ENCODE peak calls at places on chromosomes 1 and 21, in nine cellular contexts. I is heart left ventricle; D is prostate gland; A is ovary; M is IMR-90; P is stomach; Y is CD8-positive, alpha-beta T cell; W is A549; K is body of pancreas. T is an unnamed sample.

GRCh38 chr1:204945565-204945977 is 74.9 kb downstream of the NFASC start:
- DNase-seq in I (no peak), D (no peak), A (no peak), M (no peak), P (no peak), Y (no peak), W (no peak), K (no peak), T (no peak)

GRCh38 chr1:45364294-45364693 is 24.1 kb upstream of the MUTYH start:
- DNase-seq in I (no peak), D (no peak), A (no peak), M (no peak), P (no peak), Y (no peak), W (no peak), K (no peak), T (no peak)

GRCh38 chr21:41611966-41612606 is 104.1 kb upstream of the TMPRSS2 start:
- DNase-seq in I (no peak), D (peak; percentile 72), A (no peak), M (peak; percentile 15), P (peak; percentile 63), Y (no peak), W (peak; percentile 60), K (peak; percentile 49), T (no peak)

GRCh38 chr1:55156093-55156492 is 59.1 kb downstream of the USP24 start:
- DNase-seq in I (no peak), D (no peak), A (no peak), M (peak; percentile 44), P (no peak), Y (no peak), W (no peak), K (no peak), T (no peak)

GRCh38 chr1:112685913-112686312 is 11.5 kb downstream of the MOV10 start:
- DNase-seq in I (no peak), D (no peak), A (no peak), M (no peak), P (no peak), Y (no peak), W (no peak), K (no peak), T (no peak)

GRCh38 chr1:79207786-79208185 is 201.3 kb upstream of the ADGRL4 start:
- DNase-seq in I (no peak), D (no peak), A (no peak), M (no peak), P (no peak), Y (no peak), W (no peak), K (no peak), T (no peak)

GRCh38 chr1:14437410-14437913 is 161.0 kb upstream of the KAZN start:
- DNase-seq in I (no peak), D (no peak), A (no peak), M (no peak), P (no peak), Y (no peak), W (no peak), K (no peak), T (no peak)

GRCh38 chr1:200731654-200732332 is 6.9 kb upstream of the CAMSAP2 start:
- DNase-seq in I (no peak), D (no peak), A (no peak), M (no peak), P (no peak), Y (no peak), W (no peak), K (no peak), T (no peak)

GRCh38 chr1:21149862-21150432 is 26.8 kb downstream of the EIF4G3 start:
- DNase-seq in I (peak; percentile 39), D (no peak), A (no peak), M (peak; percentile 96), P (no peak), Y (no peak), W (peak; percentile 41), K (no peak), T (no peak)

GRCh38 chr1:31705080-31705866 is 1.5 kb upstream of the COL16A1 start:
- DNase-seq in I (peak; percentile 58), D (peak; percentile 19), A (peak; percentile 83), M (peak; percentile 55), P (peak; percentile 60), Y (peak; percentile 22), W (peak; percentile 19), K (peak; percentile 29), T (peak; percentile 89)

GRCh38 chr1:48931571-48932251 is 155.0 kb upstream of the BEND5 start:
- DNase-seq in I (no peak), D (peak; percentile 64), A (no peak), M (no peak), P (peak; percentile 55), Y (no peak), W (no peak), K (no peak), T (no peak)

GRCh38 chr1:68421350-68421749 is 28.4 kb downstream of the RPE65 start:
- DNase-seq in I (no peak), D (no peak), A (no peak), M (no peak), P (no peak), Y (no peak), W (no peak), K (no peak), T (no peak)

GRCh38 chr1:158068918-158069317 is 75.5 kb downstream of the KIRREL1 start:
- DNase-seq in I (no peak), D (no peak), A (no peak), M (no peak), P (no peak), Y (no peak), W (no peak), K (no peak), T (no peak)

GRCh38 chr1:167465018-167465417 is 53.3 kb downstream of the CD247 start:
- DNase-seq in I (no peak), D (no peak), A (no peak), M (no peak), P (no peak), Y (no peak), W (no peak), K (no peak), T (no peak)
- H3K27ac ChIP-seq in I (no peak overlapping the region), D (no peak overlapping the region), A (no peak overlapping the region), M (no peak overlapping the region), P (no peak overlapping the region), Y (no peak overlapping the region), W (no peak overlapping the region), K (no peak overlapping the region), T (no peak overlapping the region)

GRCh38 chr1:47785561-47786271 is 211.5 kb downstream of the TRABD2B start:
- DNase-seq in I (peak; percentile 64), D (no peak), A (no peak), M (no peak), P (no peak), Y (no peak), W (peak; percentile 8), K (no peak), T (no peak)
- TF ChIP-seq CTCF in I (peak; percentile 19), D (no peak), A (no peak), M (no peak), P (no peak), Y (no peak), W (no peak), K (no peak), T (no peak)

GRCh38 chr1:10865518-10866313 is 69.3 kb upstream of the CASZ1 start:
- DNase-seq in I (no peak), D (no peak), A (no peak), M (no peak), P (no peak), Y (no peak), W (no peak), K (no peak), T (no peak)
- H3K27ac ChIP-seq in I (no peak overlapping the region), D (peak overlapping the region; percentile 78), A (no peak overlapping the region), M (no peak overlapping the region), P (no peak overlapping the region), Y (no peak overlapping the region), W (no peak overlapping the region), K (no peak overlapping the region), T (no peak overlapping the region)

GRCh38 chr1:116763787-116764465 is 9.7 kb downstream of the CD2 start:
- DNase-seq in I (no peak), D (no peak), A (no peak), M (no peak), P (peak; percentile 37), Y (no peak), W (peak; percentile 31), K (peak; percentile 60), T (no peak)

GRCh38 chr1:116763116-116763786 is 9.0 kb downstream of the CD2 start:
- DNase-seq in I (no peak), D (no peak), A (no peak), M (no peak), P (no peak), Y (no peak), W (no peak), K (no peak), T (no peak)

GRCh38 chr1:116760996-116761665 is 6.9 kb downstream of the CD2 start:
- DNase-seq in I (no peak), D (no peak), A (no peak), M (no peak), P (no peak), Y (no peak), W (no peak), K (no peak), T (no peak)

GRCh38 chr1:116762781-116763115 is 8.5 kb downstream of the CD2 start:
- DNase-seq in I (no peak), D (no peak), A (no peak), M (no peak), P (no peak), Y (no peak), W (no peak), K (no peak), T (no peak)

GRCh38 chr1:116762281-116762680 is 8.1 kb downstream of the CD2 start:
- DNase-seq in I (no peak), D (no peak), A (no peak), M (no peak), P (no peak), Y (no peak), W (no peak), K (no peak), T (no peak)
- TF ChIP-seq CTCF in I (no peak), D (no peak), A (no peak), M (no peak), P (no peak), Y (no peak), W (no peak), K (no peak), T (no peak)